ENCODE peak calls at places on chromosomes 5 and 9, in six cellular contexts. D is keratinocyte, I is Peyer's patch, L is RWPE1, Y is AG04450, E is pancreas. W is an unnamed sample.

GRCh38 chr5:118956727-118957126 is 31.6 kb downstream of the DTWD2 start:
- DNase-seq in D (no peak), Y (no peak), L (peak), I (no peak), E (no peak), W (no peak)

GRCh38 chr9:76818271-76818670 is 54.0 kb downstream of the PCA3 start:
- DNase-seq in E (no peak), L (peak), D (peak), Y (peak), I (peak), W (peak)

GRCh38 chr9:21709464-21710058 is 92.9 kb upstream of the MTAP start:
- DNase-seq in Y (no peak), D (peak), I (peak), L (no peak), E (no peak), W (no peak)

GRCh38 chr5:9301200-9301599 is 244.7 kb downstream of the SEMA5A start:
- DNase-seq in E (no peak), Y (no peak), L (no peak), I (no peak), D (no peak), W (no peak)

GRCh38 chr5:12292610-12293204 is 388.5 kb upstream of the CTNND2 start:
- DNase-seq in L (no peak), Y (no peak), I (no peak), D (no peak), E (no peak), W (no peak)

GRCh38 chr5:1104327-1105006 is 7.4 kb downstream of the SLC12A7 start:
- DNase-seq in D (no peak), I (no peak), Y (no peak), E (no peak), L (no peak), W (no peak)

GRCh38 chr5:101860563-101860962 is 435.5 kb downstream of the SLCO4C1 start:
- DNase-seq in Y (no peak), I (no peak), E (peak), D (no peak), L (no peak), W (no peak)

GRCh38 chr5:141650851-141651727 is at the start of gene FCHSD1:
- DNase-seq in Y (peak), L (peak), E (peak), I (peak), D (no peak), W (peak)

GRCh38 chr5:138033275-138033808 is 463 bp upstream of the FAM13B start:
- DNase-seq in E (no peak), Y (no peak), L (no peak), D (no peak), I (no peak), W (no peak)

GRCh38 chr9:129834489-129835127 is 467 bp downstream of the C9orf78 start:
- DNase-seq in L (peak), E (no peak), Y (no peak), D (no peak), I (peak), W (no peak)

GRCh38 chr5:173547579-173547978 is 68.9 kb downstream of the BOD1 start:
- DNase-seq in I (no peak), L (peak), Y (no peak), E (no peak), D (no peak), W (no peak)

GRCh38 chr9:3794005-3794404 is 268.2 kb upstream of the RFX3 start:
- DNase-seq in L (no peak), I (no peak), Y (no peak), D (no peak), E (no peak), W (no peak)
- H3K27ac ChIP-seq in L (no peak), I (no peak), Y (no peak), D (no peak), E (no peak), W (no peak)

GRCh38 chr5:132266031-132266835 is 8.7 kb downstream of the PDLIM4 start:
- DNase-seq in D (no peak), L (no peak), I (peak), Y (no peak), E (no peak), W (no peak)
- H3K27ac ChIP-seq in D (peak), L (peak), I (peak), Y (peak), E (peak), W (peak)

DNA sequence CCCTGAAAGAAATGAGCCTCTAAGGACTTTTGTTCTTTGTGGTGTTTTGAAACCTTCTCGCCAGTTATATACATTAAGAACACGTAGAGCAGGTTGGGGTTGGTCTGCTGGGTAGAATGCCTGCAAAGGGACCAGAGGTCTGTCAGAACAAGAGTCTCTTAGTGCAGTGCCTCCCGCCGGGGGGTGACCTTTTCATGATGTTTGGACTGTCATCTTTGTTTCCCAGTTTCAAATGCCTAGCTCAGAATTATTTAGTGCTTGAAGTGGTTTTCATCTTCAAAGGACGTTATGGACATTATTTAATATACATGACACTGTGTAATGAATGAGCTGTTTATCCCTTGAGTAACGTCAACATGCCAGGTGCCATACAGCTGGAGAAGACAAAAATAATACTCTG is 17.0 kb downstream of the TRIO start:
- DNase-seq in E (no peak), L (no peak), I (no peak), Y (no peak), D (no peak), W (no peak)
- H3K27ac ChIP-seq in E (no peak), L (no peak), I (no peak), Y (peak), D (no peak), W (no peak)

GRCh38 chr5:154485092-154485491 is 7.1 kb upstream of the HAND1 start:
- DNase-seq in Y (no peak), E (no peak), L (no peak), I (no peak), D (no peak), W (no peak)

GRCh38 chr5:154484393-154484944 is 6.4 kb upstream of the HAND1 start:
- DNase-seq in Y (no peak), I (no peak), L (no peak), E (no peak), D (no peak), W (no peak)

GRCh38 chr5:154485850-154486426 is 7.9 kb upstream of the HAND1 start:
- DNase-seq in E (no peak), Y (no peak), D (no peak), L (no peak), I (no peak), W (no peak)

GRCh38 chr5:154487541-154487940 is 9.5 kb upstream of the HAND1 start:
- DNase-seq in L (no peak), Y (no peak), D (no peak), E (no peak), I (no peak), W (no peak)

DNA sequence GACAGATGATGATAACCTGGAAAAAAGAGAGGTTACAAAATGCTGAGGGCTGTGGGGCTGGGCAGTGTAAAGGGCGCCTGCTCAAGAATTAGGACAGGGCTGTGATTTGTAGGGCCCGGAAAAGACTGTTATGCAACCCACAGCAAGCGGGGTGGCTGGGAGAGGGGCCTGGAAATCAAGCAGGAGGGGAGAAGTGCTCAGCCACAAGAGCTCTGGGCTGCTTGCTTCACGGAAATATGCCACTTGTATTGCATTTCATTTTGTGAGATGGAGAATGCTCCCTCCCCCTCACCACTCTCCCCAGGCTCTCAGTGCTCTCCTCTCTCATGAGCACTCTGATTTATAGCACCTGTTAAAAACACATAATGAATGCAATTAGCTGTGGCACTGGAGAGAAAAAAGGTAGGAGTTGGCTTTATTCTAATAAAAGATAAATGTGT is 8.4 kb upstream of the HAND1 start:
- DNase-seq in L (no peak), E (no peak), Y (no peak), D (no peak), I (no peak), W (no peak)
- H3K27ac ChIP-seq in L (no peak), E (no peak), Y (no peak), D (no peak), I (no peak), W (no peak)

GRCh38 chr5:16886366-16886736 is 49.7 kb downstream of the MYO10 start:
- DNase-seq in L (no peak), Y (peak), I (no peak), D (no peak), E (no peak), W (no peak)

GRCh38 chr5:16884595-16884994 is 51.5 kb downstream of the MYO10 start:
- DNase-seq in D (no peak), Y (no peak), E (no peak), I (no peak), L (no peak), W (no peak)

GRCh38 chr5:16888694-16889124 is 47.4 kb downstream of the MYO10 start:
- DNase-seq in E (no peak), D (no peak), Y (no peak), L (no peak), I (no peak), W (no peak)

GRCh38 chr5:16885635-16886365 is 50.3 kb downstream of the MYO10 start:
- DNase-seq in L (no peak), I (no peak), E (no peak), D (no peak), Y (no peak), W (no peak)

DNA sequence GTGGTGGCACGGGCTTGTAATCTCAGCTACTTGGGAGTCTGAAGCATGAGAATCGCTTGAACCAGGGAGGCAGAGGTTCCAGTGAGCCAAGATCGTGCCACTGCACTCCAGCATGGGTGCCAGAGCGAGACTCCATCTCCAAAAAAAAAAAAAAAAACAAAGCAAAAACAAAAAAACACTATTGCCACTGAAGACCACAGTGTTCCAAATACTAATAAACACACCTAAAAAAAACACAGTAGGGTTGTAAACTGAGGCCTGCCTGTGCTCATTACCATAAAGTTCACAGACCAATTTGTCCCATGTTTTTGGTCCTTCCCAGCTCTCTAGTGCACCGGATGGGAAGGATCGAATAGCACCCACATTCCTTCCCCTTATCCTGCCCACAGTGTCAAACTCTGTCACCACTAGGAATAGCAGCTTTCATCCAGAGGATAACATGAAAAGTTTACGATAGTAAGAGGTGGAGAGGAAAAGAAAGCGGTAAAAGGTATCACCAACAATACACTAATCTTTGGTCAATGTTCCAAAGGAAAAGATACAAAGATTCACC is 49.2 kb downstream of the MYO10 start:
- DNase-seq in L (no peak), D (no peak), I (no peak), Y (no peak), E (no peak), W (no peak)
- H3K27ac ChIP-seq in L (no peak), D (no peak), I (no peak), Y (peak), E (no peak), W (no peak)

DNA sequence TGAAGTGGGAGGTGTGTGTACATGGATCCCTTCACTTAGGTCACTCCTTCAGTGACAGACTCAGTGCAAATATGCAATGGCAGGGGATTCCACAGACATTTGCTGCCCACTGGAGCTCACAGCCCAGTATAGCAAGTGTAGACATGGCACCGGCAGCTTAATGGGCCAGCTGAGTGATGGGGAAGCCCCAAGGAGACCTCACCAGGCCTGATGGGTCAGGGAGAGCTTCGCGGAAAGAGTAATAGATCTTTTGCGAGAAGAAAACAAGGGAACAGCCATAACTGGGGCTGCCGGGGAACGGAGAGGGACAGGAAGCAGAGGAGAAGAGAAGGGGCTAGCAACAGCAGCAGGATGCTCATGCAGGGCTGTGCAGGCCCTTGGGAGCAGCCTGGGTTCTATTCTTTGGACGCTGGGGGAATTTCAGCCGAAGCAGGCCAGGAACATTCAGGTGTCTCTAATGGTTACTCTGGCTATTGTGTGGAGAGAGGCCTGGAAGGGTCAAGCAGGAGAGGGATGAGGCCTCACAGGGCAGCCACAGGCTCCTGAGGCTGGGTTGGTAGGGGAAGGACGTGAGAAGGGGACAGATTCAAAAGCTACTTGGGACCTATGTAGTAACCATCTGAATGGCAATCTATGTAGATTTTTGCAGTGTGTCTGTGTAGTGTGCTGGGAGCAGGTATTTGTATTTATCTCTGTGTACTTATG is 27.0 kb downstream of the TCF7 start:
- DNase-seq in Y (no peak), E (peak), I (no peak), D (no peak), L (no peak), W (no peak)
- H3K27ac ChIP-seq in Y (no peak), E (no peak), I (no peak), D (no peak), L (peak), W (no peak)

GRCh38 chr9:38706493-38706892 is 13.4 kb downstream of the FAM240B start:
- DNase-seq in I (no peak), D (no peak), L (no peak), E (no peak), Y (no peak), W (no peak)
- H3K27ac ChIP-seq in I (no peak), D (no peak), L (no peak), E (no peak), Y (no peak), W (no peak)

GRCh38 chr5:98334946-98335345 is 438.5 kb upstream of the RGMB start:
- DNase-seq in I (no peak), E (no peak), D (no peak), L (no peak), Y (no peak), W (no peak)
- H3K27ac ChIP-seq in I (no peak), E (no peak), D (no peak), L (no peak), Y (no peak), W (no peak)

GRCh38 chr9:70589571-70590263 is 175.3 kb upstream of the KLF9 start:
- DNase-seq in L (no peak), E (no peak), I (no peak), Y (no peak), D (no peak), W (no peak)
- H3K27ac ChIP-seq in L (no peak), E (no peak), I (peak), Y (peak), D (no peak), W (peak)

GRCh38 chr5:115191439-115192031 is 21.8 kb upstream of the TRIM36 start:
- DNase-seq in I (no peak), D (no peak), E (no peak), L (no peak), Y (no peak), W (no peak)
- H3K27ac ChIP-seq in I (peak), D (no peak), E (no peak), L (no peak), Y (no peak), W (no peak)

W was measured in caudate nucleus.